ENCODE peak calls at places on chromosomes 5 and 9, in six cellular contexts. X, Z, Y, V, B and F are unnamed samples.

GRCh38 chr5:132378580-132378979 is 9.1 kb downstream of the SLC22A5 start:
- DNase-seq in X (no peak), Z (no peak), Y (no peak), V (no peak), B (no peak), F (no peak)

GRCh38 chr9:3498691-3499090 is 27.1 kb downstream of the RFX3 start:
- DNase-seq in X (no peak), Z (no peak), Y (no peak), V (no peak), B (no peak), F (no peak)

GRCh38 chr9:2461886-2462285 is 159.7 kb upstream of the VLDLR start:
- DNase-seq in X (no peak), Z (no peak), Y (no peak), V (no peak), B (no peak), F (no peak)

GRCh38 chr5:69295088-69295754 is 37.4 kb downstream of the CCDC125 start:
- DNase-seq in X (no peak), Z (no peak), Y (no peak), V (no peak), B (no peak), F (no peak)

GRCh38 chr9:120336021-120336752 is 243.8 kb downstream of the CDK5RAP2 start:
- DNase-seq in X (no peak), Z (no peak), Y (no peak), V (no peak), B (peak), F (no peak)

GRCh38 chr9:5425006-5425628 is 12.6 kb downstream of the PLGRKT start:
- DNase-seq in X (peak), Z (peak), Y (no peak), V (peak), B (no peak), F (no peak)

GRCh38 chr9:136732446-136733178 is 10.1 kb downstream of the LCN10 start:
- DNase-seq in X (no peak), Z (no peak), Y (no peak), V (no peak), B (no peak), F (no peak)

GRCh38 chr9:137160716-137161557 is 8.9 kb downstream of the LRRC26 start:
- DNase-seq in X (no peak), Z (no peak), Y (no peak), V (no peak), B (peak), F (no peak)

GRCh38 chr5:97297063-97297715 is 114.1 kb upstream of the RIOK2 start:
- DNase-seq in X (no peak), Z (peak), Y (peak), V (peak), B (peak), F (peak)

GRCh38 chr5:151255621-151256286 is 2.8 kb downstream of the GM2A start:
- DNase-seq in X (no peak), Z (peak), Y (no peak), V (no peak), B (no peak), F (no peak)

GRCh38 chr9:99359336-99359735 is 137.3 kb downstream of the SEC61B start:
- DNase-seq in X (no peak), Z (no peak), Y (no peak), V (no peak), B (no peak), F (no peak)

GRCh38 chr9:70229579-70229978 is 29.2 kb upstream of the SMC5 start:
- DNase-seq in X (no peak), Z (no peak), Y (peak), V (no peak), B (no peak), F (no peak)

GRCh38 chr5:157222506-157223230 is 42.0 kb downstream of the ITK start:
- DNase-seq in X (no peak), Z (no peak), Y (no peak), V (no peak), B (no peak), F (no peak)

GRCh38 chr5:134543820-134544692 is 18.6 kb downstream of the JADE2 start:
- DNase-seq in X (no peak), Z (no peak), Y (no peak), V (no peak), B (no peak), F (no peak)

GRCh38 chr9:92294297-92294676 is 790 bp upstream of the IARS1 start:
- DNase-seq in X (no peak), Z (no peak), Y (no peak), V (peak), B (no peak), F (no peak)

GRCh38 chr5:14258840-14259239 is 115.7 kb downstream of the TRIO start:
- DNase-seq in X (no peak), Z (no peak), Y (no peak), V (no peak), B (no peak), F (no peak)

GRCh38 chr5:159263569-159263905 is 447 bp downstream of the UBLCP1 start:
- DNase-seq in X (no peak), Z (no peak), Y (no peak), V (no peak), B (no peak), F (no peak)

GRCh38 chr5:54514841-54515432 is 2.6 kb upstream of the SNX18 start:
- DNase-seq in X (no peak), Z (no peak), Y (no peak), V (no peak), B (no peak), F (no peak)

GRCh38 chr5:174030289-174030688 is 15.2 kb upstream of the NSG2 start:
- DNase-seq in X (no peak), Z (no peak), Y (no peak), V (no peak), B (no peak), F (no peak)

GRCh38 chr5:160289721-160290120 is 22.6 kb downstream of the CCNJL start:
- DNase-seq in X (no peak), Z (no peak), Y (no peak), V (no peak), B (no peak), F (no peak)

GRCh38 chr5:174828786-174829510 is 104.6 kb downstream of the MSX2 start:
- DNase-seq in X (no peak), Z (no peak), Y (no peak), V (no peak), B (no peak), F (no peak)

GRCh38 chr5:11038772-11039171 is 277.7 kb upstream of the DAP start:
- DNase-seq in X (no peak), Z (no peak), Y (no peak), V (no peak), B (no peak), F (no peak)

GRCh38 chr5:74895906-74896305 is 29.7 kb upstream of the FAM169A start:
- DNase-seq in X (no peak), Z (no peak), Y (no peak), V (no peak), B (no peak), F (no peak)

GRCh38 chr5:128199104-128199503 is 115.5 kb downstream of the SLC12A2 start:
- DNase-seq in X (no peak), Z (no peak), Y (peak), V (no peak), B (no peak), F (no peak)

GRCh38 chr5:93620487-93621339 is 37.7 kb downstream of the NR2F1 start:
- DNase-seq in X (no peak), Z (no peak), Y (peak), V (peak), B (peak), F (no peak)

GRCh38 chr9:108417726-108418125 is 438.1 kb downstream of the ACTL7B start:
- DNase-seq in X (no peak), Z (no peak), Y (no peak), V (no peak), B (no peak), F (no peak)

GRCh38 chr5:10457682-10458574 is 16.2 kb downstream of the ROPN1L start:
- DNase-seq in X (no peak), Z (no peak), Y (no peak), V (no peak), B (no peak), F (no peak)

GRCh38 chr9:93826209-93826608 is 128.9 kb downstream of the BARX1 start:
- DNase-seq in X (peak), Z (no peak), Y (no peak), V (no peak), B (peak), F (no peak)

DNA sequence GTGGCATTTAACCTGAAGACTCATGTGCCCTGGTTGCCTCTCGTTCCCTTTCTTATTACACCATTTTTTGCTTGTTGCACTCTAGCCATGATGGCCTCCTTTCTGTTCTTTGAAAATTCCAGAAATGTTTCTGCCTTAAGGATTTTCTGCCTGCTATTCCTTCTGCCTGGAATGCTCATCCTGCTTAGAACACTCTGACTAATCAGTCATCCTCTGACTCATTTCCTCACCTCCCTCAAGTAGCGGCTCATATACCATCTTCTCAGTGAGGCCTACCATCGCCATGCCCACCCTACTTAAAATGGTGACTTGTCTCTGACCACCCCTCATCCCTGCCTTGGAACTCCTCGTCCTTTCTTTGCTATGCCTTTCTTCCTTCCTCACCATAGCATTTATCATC is 68.8 kb downstream of the KIF4B start:
- DNase-seq in X (no peak), Z (no peak), Y (peak), V (no peak), B (no peak), F (no peak)
- TF ChIP-seq ZNF274 in X (no peak), Z (no peak), Y (no peak), V (no peak), B (no peak), F (no peak)

GRCh38 chr9:12774861-12775367 is at the start of gene LURAP1L:
- DNase-seq in X (no peak), Z (no peak), Y (peak), V (peak), B (peak), F (peak)

GRCh38 chr9:12777149-12778010 is 2.6 kb downstream of the LURAP1L start:
- DNase-seq in X (no peak), Z (no peak), Y (no peak), V (no peak), B (no peak), F (no peak)

GRCh38 chr9:12776775-12777055 is 1.9 kb downstream of the LURAP1L start:
- DNase-seq in X (no peak), Z (no peak), Y (no peak), V (no peak), B (no peak), F (no peak)

GRCh38 chr9:12775373-12775962 is 648 bp downstream of the LURAP1L start:
- DNase-seq in X (peak), Z (no peak), Y (no peak), V (no peak), B (peak), F (no peak)

GRCh38 chr9:12775963-12776774 is 1.3 kb downstream of the LURAP1L start:
- DNase-seq in X (peak), Z (no peak), Y (peak), V (peak), B (peak), F (peak)
- TF ChIP-seq ZNF274 in X (no peak), Z (no peak), Y (no peak), V (peak), B (no peak), F (no peak)

DNA sequence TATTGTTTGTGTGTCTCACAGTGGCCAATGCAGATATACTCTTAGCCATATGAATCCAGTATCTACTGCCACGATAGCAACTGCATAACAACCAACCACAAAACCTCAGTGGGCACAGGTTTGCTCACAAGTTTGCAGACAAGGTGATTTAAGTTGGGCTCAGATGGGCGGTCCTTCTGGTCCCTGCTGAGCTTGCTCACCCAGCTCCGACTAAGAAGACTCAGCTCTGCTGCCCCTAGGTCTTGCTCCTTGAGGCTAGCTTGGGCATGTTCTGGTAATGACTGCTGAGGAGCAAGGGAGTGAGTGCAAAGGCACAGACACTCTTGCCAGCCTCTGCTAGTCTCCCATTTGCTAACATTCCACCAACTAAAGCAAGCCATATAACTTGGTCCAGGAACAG is 52.6 kb downstream of the MTX3 start:
- DNase-seq in X (no peak), Z (no peak), Y (no peak), V (no peak), B (no peak), F (no peak)
- TF ChIP-seq ZNF274 in X (no peak), Z (no peak), Y (no peak), V (no peak), B (no peak), F (no peak)

GRCh38 chr5:104443706-104444105 is 881.1 kb upstream of the NUDT12 start:
- DNase-seq in X (no peak), Z (no peak), Y (no peak), V (no peak), B (no peak), F (no peak)
- TF ChIP-seq ZNF274 in X (no peak), Z (no peak), Y (no peak), V (no peak), B (no peak), F (no peak)

GRCh38 chr9:127980056-127980705 is 608 bp downstream of the EEIG1 start:
- DNase-seq in X (peak), Z (no peak), Y (no peak), V (no peak), B (peak), F (no peak)
- TF ChIP-seq ZNF274 in X (no peak), Z (no peak), Y (no peak), V (peak), B (no peak), F (no peak)

GRCh38 chr5:175863316-175863715 is 8.1 kb upstream of the CPLX2 start:
- DNase-seq in X (no peak), Z (no peak), Y (no peak), V (no peak), B (no peak), F (no peak)

GRCh38 chr5:175859916-175860315 is 11.5 kb upstream of the CPLX2 start:
- DNase-seq in X (no peak), Z (no peak), Y (no peak), V (no peak), B (no peak), F (no peak)

GRCh38 chr5:175861337-175862130 is 9.8 kb upstream of the CPLX2 start:
- DNase-seq in X (no peak), Z (no peak), Y (peak), V (peak), B (no peak), F (no peak)

GRCh38 chr5:175860531-175861045 is 10.8 kb upstream of the CPLX2 start:
- DNase-seq in X (no peak), Z (no peak), Y (no peak), V (peak), B (no peak), F (no peak)

DNA sequence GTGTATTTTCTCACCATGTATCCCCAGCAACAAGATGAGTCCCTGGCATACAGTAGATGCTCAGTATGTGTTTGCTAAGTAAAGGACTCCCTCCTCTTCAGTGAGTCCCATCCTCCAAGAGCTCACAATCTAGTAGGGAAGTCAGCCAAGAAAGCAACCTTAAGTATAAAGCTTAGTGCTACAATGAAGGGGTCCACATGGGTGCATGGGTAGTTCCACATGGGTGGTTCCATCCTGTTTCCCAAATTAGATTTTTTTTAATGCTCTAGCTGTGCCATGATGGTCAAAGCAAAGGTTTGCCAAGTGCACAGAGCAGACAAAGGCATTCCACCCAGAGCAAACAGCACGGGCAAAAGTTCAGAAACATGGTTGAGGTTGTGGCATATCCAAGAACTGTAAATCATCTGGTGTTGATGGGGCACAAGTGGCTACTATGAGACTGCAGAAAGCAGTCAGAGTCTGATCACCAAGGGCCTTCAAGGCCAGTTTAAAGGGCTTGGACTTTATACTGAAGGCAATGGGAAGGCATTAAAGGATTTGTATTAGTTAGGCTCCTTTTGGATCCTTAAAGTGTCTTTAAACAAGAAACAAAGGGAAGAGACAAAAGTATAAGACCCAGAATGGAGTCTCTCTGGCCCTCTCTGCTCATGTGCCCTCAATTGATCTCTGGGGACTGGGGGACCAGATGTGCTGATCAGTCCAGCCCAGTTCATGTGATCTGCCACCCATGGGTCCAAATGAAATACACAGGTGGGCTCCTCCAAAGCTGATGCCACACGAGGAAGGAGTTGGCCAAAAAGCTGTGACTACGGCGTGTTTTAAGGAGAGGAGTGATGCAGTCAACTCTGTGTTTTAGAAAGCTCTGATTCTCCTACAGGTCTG is 9.0 kb upstream of the CPLX2 start:
- DNase-seq in X (no peak), Z (no peak), Y (no peak), V (peak), B (no peak), F (no peak)
- TF ChIP-seq ZNF274 in X (no peak), Z (no peak), Y (no peak), V (no peak), B (no peak), F (no peak)

GRCh38 chr5:68137451-68138190 is 77.9 kb upstream of the PIK3R1 start:
- DNase-seq in X (no peak), Z (no peak), Y (no peak), V (no peak), B (no peak), F (no peak)
- TF ChIP-seq ZNF274 in X (no peak), Z (no peak), Y (no peak), V (no peak), B (no peak), F (no peak)

DNA sequence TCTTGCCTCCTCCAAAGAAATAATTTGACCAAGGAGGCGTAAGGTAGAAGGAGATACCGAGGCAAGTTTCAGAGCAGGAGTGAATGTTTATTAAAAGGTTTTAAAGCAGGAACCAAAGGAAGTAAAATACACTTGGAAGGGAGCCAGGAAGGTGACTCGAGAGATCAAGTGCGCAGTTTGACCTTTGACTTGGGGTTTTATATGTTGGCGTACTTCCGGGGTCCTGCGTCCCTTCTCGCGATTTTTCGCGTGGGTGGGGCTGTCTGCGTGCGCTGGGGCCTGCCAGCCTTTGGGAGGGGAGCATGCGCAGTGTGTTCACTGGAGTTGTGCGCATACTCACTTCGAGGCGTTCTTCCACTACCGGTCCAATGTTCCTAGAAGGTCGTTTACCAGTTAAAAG is 166.0 kb upstream of the IRX2 start:
- DNase-seq in X (peak), Z (no peak), Y (no peak), V (no peak), B (peak), F (no peak)
- TF ChIP-seq ZNF274 in X (no peak), Z (no peak), Y (no peak), V (no peak), B (no peak), F (no peak)

DNA sequence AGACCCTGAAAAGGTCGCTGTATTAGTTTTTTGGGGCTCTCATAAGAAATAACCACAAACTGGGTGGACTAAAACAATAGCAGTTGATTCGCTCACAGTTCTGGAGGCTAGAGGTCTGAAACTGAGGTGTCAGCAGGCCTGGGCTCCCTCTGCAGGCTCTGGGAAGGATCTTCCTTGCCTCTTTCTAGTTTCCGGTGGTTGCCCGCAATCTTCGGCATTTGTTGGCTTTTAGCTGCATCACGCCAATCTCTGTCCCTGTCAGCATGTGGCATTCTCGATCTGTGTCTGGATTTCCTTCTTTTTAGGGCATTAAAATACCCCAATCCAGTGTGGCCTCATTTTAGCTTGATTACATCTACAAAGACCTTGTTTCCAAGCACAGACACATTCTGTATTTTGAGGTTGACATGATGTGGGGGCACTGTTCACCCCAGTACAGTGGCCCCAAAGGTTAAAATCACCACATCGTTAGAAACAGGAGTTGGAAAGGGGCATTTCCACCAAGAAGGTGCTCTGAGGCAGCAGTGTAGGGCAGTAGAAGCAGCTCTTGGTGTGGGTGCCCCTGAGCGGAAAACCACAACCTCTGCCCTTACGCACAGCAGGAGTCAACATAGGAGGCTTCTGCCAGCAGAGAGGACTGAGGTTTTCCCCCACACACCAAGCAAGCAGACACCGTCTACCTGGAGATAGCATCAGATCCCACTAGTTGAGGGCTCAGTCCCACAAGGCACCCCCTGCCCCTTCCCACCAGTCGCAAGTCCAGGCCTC is 13.5 kb downstream of the ZNF79 start:
- DNase-seq in X (no peak), Z (no peak), Y (no peak), V (no peak), B (no peak), F (no peak)
- TF ChIP-seq ZNF274 in X (no peak), Z (no peak), Y (no peak), V (no peak), B (no peak), F (no peak)